ENCODE peak calls at places on chromosomes 13 and 19, in six cellular contexts. D is lung, Y is fibroblast of mammary gland, L is tibial artery, C is tibial nerve, N is progenitor cell of endocrine pancreas. J is an unnamed sample.

GRCh38 chr19:52140077-52140710 is 456 bp upstream of the ZNF616 start:
- DNase-seq in D (no peak), Y (no peak), L (no peak), C (peak), N (no peak), J (no peak)

GRCh38 chr19:45114116-45114515 is 21.1 kb downstream of the PPP1R37 start:
- DNase-seq in D (no peak), Y (no peak), L (no peak), C (no peak), N (no peak), J (no peak)

GRCh38 chr19:20365146-20365545 is 198.1 kb downstream of the ZNF486 start:
- DNase-seq in D (no peak), Y (no peak), L (no peak), C (no peak), N (no peak), J (no peak)

GRCh38 chr13:77013853-77014542 is 13.0 kb downstream of the FBXL3 start:
- DNase-seq in D (no peak), Y (no peak), L (no peak), C (no peak), N (no peak), J (no peak)

GRCh38 chr13:108574856-108575255 is 54.6 kb upstream of the MYO16 start:
- DNase-seq in D (no peak), Y (no peak), L (no peak), C (no peak), N (no peak), J (no peak)

GRCh38 chr13:26941345-26942174 is 181.0 kb upstream of the GPR12 start:
- DNase-seq in D (no peak), Y (peak), L (no peak), C (no peak), N (no peak), J (peak)

GRCh38 chr13:48410199-48410598 is 2.7 kb downstream of the LPAR6 start:
- DNase-seq in D (no peak), Y (no peak), L (no peak), C (no peak), N (no peak), J (no peak)

GRCh38 chr13:52026246-52026626 is 1.7 kb downstream of the UTP14C start:
- DNase-seq in D (no peak), Y (no peak), L (no peak), C (no peak), N (no peak), J (no peak)

GRCh38 chr13:32211788-32212187 is 103.4 kb downstream of the ZAR1L start:
- DNase-seq in D (no peak), Y (peak), L (no peak), C (no peak), N (no peak), J (peak)

GRCh38 chr19:40101813-40102212 is 11.1 kb upstream of the ZNF780A start:
- DNase-seq in D (no peak), Y (no peak), L (no peak), C (no peak), N (no peak), J (no peak)

GRCh38 chr19:50300814-50301606 is 28.2 kb downstream of the KCNC3 start:
- DNase-seq in D (no peak), Y (peak), L (no peak), C (no peak), N (no peak), J (peak)

GRCh38 chr19:55158423-55158822 is 891 bp upstream of the TNNI3 start:
- DNase-seq in D (no peak), Y (no peak), L (no peak), C (no peak), N (no peak), J (no peak)

GRCh38 chr19:7832781-7833180 is 2.8 kb downstream of the EVI5L start:
- DNase-seq in D (no peak), Y (no peak), L (no peak), C (no peak), N (no peak), J (no peak)

GRCh38 chr19:29006057-29006735 is 206.8 kb downstream of the UQCRFS1 start:
- DNase-seq in D (no peak), Y (peak), L (no peak), C (no peak), N (no peak), J (peak)

GRCh38 chr13:78743972-78744371 is 85.0 kb upstream of the OBI1 start:
- DNase-seq in D (no peak), Y (no peak), L (no peak), C (no peak), N (no peak), J (no peak)

GRCh38 chr19:44602071-44602470 is 11.3 kb upstream of the IGSF23 start:
- DNase-seq in D (no peak), Y (no peak), L (no peak), C (no peak), N (no peak), J (no peak)

GRCh38 chr19:2341987-2342386 is 13.5 kb downstream of the SPPL2B start:
- DNase-seq in D (no peak), Y (no peak), L (no peak), C (no peak), N (no peak), J (no peak)

GRCh38 chr19:2339644-2340310 is 11.3 kb downstream of the SPPL2B start:
- DNase-seq in D (no peak), Y (no peak), L (no peak), C (no peak), N (no peak), J (no peak)

GRCh38 chr19:2338751-2339643 is 10.5 kb downstream of the SPPL2B start:
- DNase-seq in D (no peak), Y (no peak), L (no peak), C (no peak), N (no peak), J (no peak)

GRCh38 chr19:2341247-2341705 is 12.8 kb downstream of the SPPL2B start:
- DNase-seq in D (no peak), Y (no peak), L (no peak), C (no peak), N (no peak), J (no peak)

DNA sequence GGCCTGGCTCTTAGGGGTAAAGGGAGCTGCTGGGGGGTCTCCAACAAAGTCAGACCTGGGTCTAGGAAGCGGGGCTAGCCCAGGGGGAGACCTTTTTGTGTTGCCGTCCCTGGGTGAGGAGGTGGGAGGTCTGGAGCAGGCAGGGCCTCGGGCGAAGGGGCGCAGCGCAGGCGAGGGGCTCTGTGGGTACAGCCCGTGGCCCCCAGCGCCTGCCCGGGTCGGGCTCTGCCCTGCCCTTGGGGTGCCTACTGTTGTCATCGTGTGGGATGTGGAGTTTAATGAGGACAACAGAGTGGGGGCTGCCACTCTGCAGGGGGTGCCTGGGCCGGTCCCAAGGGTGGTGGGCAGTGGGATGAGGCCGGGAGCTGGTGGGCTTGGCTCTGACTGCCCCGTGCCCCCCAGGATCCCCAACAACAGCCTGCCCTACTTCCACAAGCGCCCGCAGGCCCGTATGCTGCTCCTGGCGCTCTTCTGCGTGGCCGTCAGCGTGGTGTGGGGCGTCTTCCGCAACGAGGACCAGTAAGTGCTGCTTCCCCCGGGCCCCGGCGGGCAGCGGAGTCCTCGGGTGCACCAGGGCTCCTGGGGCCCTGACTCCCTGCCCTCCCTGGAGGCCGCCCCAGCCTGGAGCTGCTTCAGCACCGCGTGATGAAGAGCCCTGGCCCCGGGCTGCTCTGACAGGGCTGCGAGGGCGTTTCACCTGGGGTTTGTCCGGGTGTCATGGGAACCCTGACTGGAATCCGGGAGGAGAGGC is 12.2 kb downstream of the SPPL2B start:
- DNase-seq in D (no peak), Y (no peak), L (no peak), C (no peak), N (no peak), J (no peak)
- TF ChIP-seq CTCF in D (no peak), Y (no peak), L (no peak), C (no peak), N (no peak), J (no peak)

DNA sequence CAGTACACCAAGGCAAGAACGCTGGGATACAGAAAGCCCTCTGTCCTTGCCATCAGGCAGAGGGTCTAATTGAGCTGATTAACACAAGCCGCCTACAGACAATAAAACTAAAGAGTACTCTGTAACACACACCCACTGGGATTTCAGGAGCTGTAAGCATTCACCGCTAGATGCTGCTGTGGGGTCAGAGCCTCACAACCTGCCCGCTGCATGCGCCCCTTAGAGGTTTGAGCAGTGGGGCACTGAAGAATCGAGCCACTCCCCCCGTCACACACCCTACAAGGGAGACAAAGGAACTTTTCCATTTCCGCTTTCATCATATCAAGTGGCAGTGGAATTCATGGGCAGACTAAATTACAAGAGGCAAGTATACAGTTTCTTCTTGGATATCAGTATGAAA is 1080.6 kb downstream of the PCDH17 start:
- DNase-seq in D (no peak), Y (no peak), L (no peak), C (no peak), N (no peak), J (no peak)
- TF ChIP-seq CTCF in D (no peak), Y (no peak), L (no peak), C (no peak), N (no peak), J (no peak)

GRCh38 chr19:38975861-38976271 is 324 bp upstream of the FBXO17 start:
- DNase-seq in D (no peak), Y (peak), L (no peak), C (no peak), N (no peak), J (no peak)

GRCh38 chr19:38977445-38978314 is 2.1 kb upstream of the FBXO17 start:
- DNase-seq in D (no peak), Y (no peak), L (no peak), C (no peak), N (no peak), J (peak)

GRCh38 chr19:38975214-38975860 is at the start of gene FBXO17:
- DNase-seq in D (peak), Y (peak), L (peak), C (peak), N (peak), J (peak)

GRCh38 chr19:38971672-38972071 is 3.9 kb downstream of the FBXO17 start:
- DNase-seq in D (no peak), Y (peak), L (no peak), C (no peak), N (no peak), J (no peak)

GRCh38 chr19:38974599-38975213 is 836 bp downstream of the FBXO17 start:
- DNase-seq in D (no peak), Y (peak), L (no peak), C (no peak), N (no peak), J (no peak)
- TF ChIP-seq CTCF in D (no peak), Y (no peak), L (no peak), C (no peak), N (no peak), J (peak)

DNA sequence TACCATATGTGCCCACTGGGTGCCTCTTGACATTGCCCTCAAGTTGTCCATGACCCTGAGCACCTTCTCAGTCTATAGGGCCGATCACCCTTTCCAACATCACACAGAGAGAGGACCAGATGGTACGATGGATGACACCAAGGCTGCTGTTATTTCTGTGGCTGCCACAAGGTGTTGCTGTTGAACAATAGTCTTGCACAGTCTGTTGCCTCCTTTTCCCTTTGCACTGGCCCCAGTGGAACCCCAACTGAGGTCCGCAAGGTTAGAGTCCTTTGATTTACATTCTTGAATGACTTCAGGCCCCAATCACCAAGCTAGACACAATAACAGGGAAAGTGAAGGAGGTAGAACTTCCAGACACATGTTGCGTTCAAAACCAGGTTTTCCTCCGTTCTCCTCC is 52.0 kb downstream of the TINCR start:
- DNase-seq in D (no peak), Y (no peak), L (no peak), C (no peak), N (no peak), J (no peak)
- TF ChIP-seq CTCF in D (no peak), Y (peak), L (no peak), C (no peak), N (peak), J (peak)

GRCh38 chr19:16325161-16325527 is 518 bp downstream of the KLF2 start:
- DNase-seq in D (peak), Y (no peak), L (no peak), C (no peak), N (peak), J (no peak)
- TF ChIP-seq CTCF in D (no peak), Y (no peak), L (no peak), C (peak), N (peak), J (peak)

J was measured in HFFc6.